ENCODE peak calls at places on chromosome 21, in nine cellular contexts. O is heart left ventricle, U is tibial artery, T is BE2C, A is breast epithelium, Z is neural progenitor cell, K is ovary, I is A673, G is osteoblast. V is an unnamed sample. For H3K27me3 and H3K9me3, the result is how much of the 10 kb centered on the place peaks cover.

GRCh38 chr21:17987328-17987727 is 168.2 kb upstream of the C21orf91 start:
- DNase-seq in O (no peak), U (no peak), T (no peak), A (no peak), Z (no peak), K (no peak), I (no peak), G (no peak), V (no peak)

GRCh38 chr21:46667191-46667734 is 31.8 kb downstream of the PRMT2 start:
- DNase-seq in O (no peak), U (no peak), T (peak), A (no peak), Z (peak), K (no peak), I (peak), G (peak), V (peak)

GRCh38 chr21:35203093-35204021 is 154.3 kb upstream of the RUNX1 start:
- DNase-seq in O (no peak), U (no peak), T (no peak), A (no peak), Z (no peak), K (no peak), I (no peak), G (peak), V (no peak)

GRCh38 chr21:45329261-45330074 is 41.8 kb upstream of the POFUT2 start:
- DNase-seq in O (peak), U (no peak), T (peak), A (no peak), Z (no peak), K (peak), I (no peak), G (peak), V (no peak)

GRCh38 chr21:17045214-17045835 is 467.5 kb upstream of the CXADR start:
- DNase-seq in O (no peak), U (no peak), T (no peak), A (no peak), Z (no peak), K (no peak), I (peak), G (no peak), V (no peak)

GRCh38 chr21:26717146-26717739 is 128.0 kb downstream of the ADAMTS1 start:
- DNase-seq in O (no peak), U (no peak), T (no peak), A (no peak), Z (no peak), K (no peak), I (peak), G (peak), V (peak)

GRCh38 chr21:35037384-35038105 is 11.6 kb downstream of the RUNX1 start:
- DNase-seq in O (no peak), U (no peak), T (no peak), A (no peak), Z (no peak), K (no peak), I (no peak), G (no peak), V (no peak)

GRCh38 chr21:45977396-45977795 is 4.2 kb upstream of the COL6A1 start:
- DNase-seq in O (peak), U (peak), T (no peak), A (peak), Z (no peak), K (peak), I (no peak), G (peak), V (no peak)

GRCh38 chr21:26070822-26071425 is 99.6 kb downstream of the APP start:
- DNase-seq in O (no peak), U (no peak), T (peak), A (no peak), Z (peak), K (peak), I (peak), G (no peak), V (peak)

GRCh38 chr21:44509539-44509938 is 30.5 kb downstream of the KRTAP10-1 start:
- DNase-seq in O (peak), U (no peak), T (peak), A (peak), Z (no peak), K (no peak), I (no peak), G (peak), V (no peak)

GRCh38 chr21:15415541-15416261 is 314.1 kb upstream of the USP25 start:
- DNase-seq in O (no peak), U (no peak), T (no peak), A (no peak), Z (no peak), K (no peak), I (no peak), G (no peak), V (no peak)

GRCh38 chr21:43904316-43904925 is 39.4 kb downstream of the AGPAT3 start:
- DNase-seq in O (no peak), U (no peak), T (no peak), A (peak), Z (no peak), K (no peak), I (no peak), G (peak), V (no peak)

GRCh38 chr21:35476616-35477395 is 427.7 kb upstream of the RUNX1 start:
- DNase-seq in O (no peak), U (no peak), T (no peak), A (no peak), Z (no peak), K (no peak), I (no peak), G (no peak), V (no peak)

GRCh38 chr21:19076031-19076430 is 672.4 kb upstream of the TMPRSS15 start:
- DNase-seq in O (no peak), U (no peak), T (no peak), A (no peak), Z (no peak), K (no peak), I (no peak), G (no peak), V (no peak)

GRCh38 chr21:30372139-30372770 is at the start of gene KRTAP13-2:
- DNase-seq in O (no peak), U (no peak), T (no peak), A (no peak), Z (no peak), K (no peak), I (no peak), G (no peak), V (no peak)

GRCh38 chr21:15752763-15753407 is 23.1 kb downstream of the USP25 start:
- DNase-seq in O (no peak), U (no peak), T (no peak), A (no peak), Z (peak), K (no peak), I (no peak), G (no peak), V (no peak)

GRCh38 chr21:43866659-43867331 is 1.8 kb downstream of the AGPAT3 start:
- DNase-seq in O (no peak), U (no peak), T (no peak), A (no peak), Z (no peak), K (no peak), I (no peak), G (peak), V (peak)

GRCh38 chr21:46253610-46254124 is 25.1 kb upstream of the LSS start:
- DNase-seq in O (no peak), U (no peak), T (peak), A (no peak), Z (no peak), K (no peak), I (peak), G (no peak), V (peak)

GRCh38 chr21:29130234-29130993 is at the start of gene MAP3K7CL:
- DNase-seq in O (peak), U (peak), T (no peak), A (no peak), Z (no peak), K (no peak), I (no peak), G (peak), V (no peak)

GRCh38 chr21:31370893-31371652 is 27.0 kb upstream of the TIAM1 start:
- DNase-seq in O (peak), U (peak), T (no peak), A (no peak), Z (no peak), K (no peak), I (no peak), G (no peak), V (no peak)

GRCh38 chr21:45889961-45890360 is 91.6 kb upstream of the COL6A1 start:
- DNase-seq in O (peak), U (no peak), T (no peak), A (no peak), Z (peak), K (no peak), I (no peak), G (no peak), V (no peak)

GRCh38 chr21:26565546-26565945 is 7.5 kb downstream of the CYYR1 start:
- DNase-seq in O (no peak), U (no peak), T (no peak), A (no peak), Z (no peak), K (no peak), I (no peak), G (no peak), V (no peak)

GRCh38 chr21:16945580-16945979 is 567.3 kb upstream of the CXADR start:
- DNase-seq in O (no peak), U (no peak), T (no peak), A (no peak), Z (no peak), K (no peak), I (no peak), G (no peak), V (no peak)

GRCh38 chr21:44930543-44930981 is 9.3 kb upstream of the SLX9 start:
- DNase-seq in O (no peak), U (no peak), T (no peak), A (no peak), Z (no peak), K (no peak), I (peak), G (peak), V (peak)

GRCh38 chr21:15908187-15908586 is 178.4 kb downstream of the USP25 start:
- DNase-seq in O (no peak), U (no peak), T (no peak), A (no peak), Z (no peak), K (no peak), I (no peak), G (no peak), V (no peak)

GRCh38 chr21:32423320-32423719 is 10.8 kb downstream of the EVA1C start:
- DNase-seq in O (no peak), U (no peak), T (no peak), A (no peak), Z (no peak), K (no peak), I (no peak), G (peak), V (no peak)

GRCh38 chr21:42760361-42760970 is 107.0 kb downstream of the PDE9A start:
- DNase-seq in O (no peak), U (no peak), T (no peak), A (no peak), Z (no peak), K (no peak), I (no peak), G (no peak), V (no peak)
- H3K27me3 ChIP-seq in O (under half), U (under half), T (under half), A (under half), Z (under half), K (under half), I (under half), G (under half), V (under half)

GRCh38 chr21:40548134-40548533 is 298.8 kb downstream of the DSCAM start:
- DNase-seq in O (no peak), U (no peak), T (no peak), A (no peak), Z (peak), K (no peak), I (peak), G (no peak), V (no peak)

GRCh38 chr21:40555129-40555528 is 291.8 kb downstream of the DSCAM start:
- DNase-seq in O (no peak), U (no peak), T (no peak), A (no peak), Z (no peak), K (no peak), I (no peak), G (no peak), V (no peak)

GRCh38 chr21:40556442-40556968 is 290.5 kb downstream of the DSCAM start:
- DNase-seq in O (no peak), U (no peak), T (no peak), A (no peak), Z (no peak), K (no peak), I (no peak), G (no peak), V (no peak)

DNA sequence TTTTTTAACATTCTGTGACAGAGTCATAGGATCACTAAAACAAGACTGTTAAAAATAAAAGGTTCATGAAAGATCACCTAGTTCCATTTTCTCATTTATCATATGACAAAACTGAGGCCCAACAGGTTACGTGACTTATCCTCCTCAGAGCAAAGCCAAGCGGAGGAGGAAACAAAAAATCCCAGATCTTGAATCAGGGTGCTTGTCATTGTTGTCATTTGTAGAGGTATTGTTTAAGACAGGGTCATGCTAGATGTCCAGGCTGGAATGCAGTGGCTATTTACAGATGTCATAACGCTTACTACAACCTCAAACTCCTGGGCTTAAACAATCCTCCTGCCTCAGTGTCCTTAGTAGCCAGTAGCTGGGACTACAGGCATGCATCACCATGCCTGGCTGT is 293.2 kb downstream of the DSCAM start:
- DNase-seq in O (no peak), U (no peak), T (no peak), A (no peak), Z (no peak), K (no peak), I (no peak), G (no peak), V (no peak)
- H3K9me3 ChIP-seq in O (under half), U (under half), T (under half), A (under half), Z (under half), K (under half), I (under half), G (under half), V (under half)

GRCh38 chr21:42521384-42521783 is 7.7 kb downstream of the SLC37A1 start:
- DNase-seq in O (no peak), U (no peak), T (no peak), A (no peak), Z (no peak), K (no peak), I (no peak), G (no peak), V (no peak)
- H3K27me3 ChIP-seq in O (under half), U (under half), T (under half), A (under half), Z (under half), K (under half), I (under half), G (under half), V (under half)

DNA sequence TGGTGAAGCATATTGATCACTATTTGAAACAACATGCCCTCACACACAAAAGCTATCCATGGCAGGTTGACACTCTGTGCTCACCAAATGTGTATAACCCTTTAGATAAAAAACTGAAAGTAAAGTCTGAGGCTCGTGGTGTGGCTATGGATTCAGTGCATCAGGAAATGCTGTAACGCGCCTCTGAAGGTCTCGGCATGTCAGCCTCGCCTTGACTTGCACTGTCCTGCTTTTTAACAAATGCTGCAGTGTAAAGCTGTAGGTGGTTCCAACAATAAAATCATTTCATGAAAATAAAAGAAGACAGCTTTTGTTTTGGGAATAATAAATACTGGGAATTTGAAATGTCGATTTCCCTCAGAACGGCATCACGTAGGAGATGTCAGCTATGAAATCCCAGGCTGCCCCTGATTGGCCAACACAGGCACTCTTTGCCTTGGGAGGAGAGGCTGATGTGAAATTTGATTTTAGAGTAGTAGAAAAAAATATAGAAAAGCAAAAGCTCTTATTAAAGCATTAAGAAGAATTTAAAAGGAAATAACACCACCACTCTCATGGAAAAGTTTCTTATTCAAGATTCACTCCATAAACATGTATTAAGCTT is 168.2 kb downstream of the DSCAM start:
- DNase-seq in O (no peak), U (no peak), T (no peak), A (no peak), Z (no peak), K (no peak), I (no peak), G (no peak), V (no peak)
- H3K9me3 ChIP-seq in O (under half), U (under half), T (under half), A (under half), Z (under half), K (under half), I (under half), G (under half), V (under half)

DNA sequence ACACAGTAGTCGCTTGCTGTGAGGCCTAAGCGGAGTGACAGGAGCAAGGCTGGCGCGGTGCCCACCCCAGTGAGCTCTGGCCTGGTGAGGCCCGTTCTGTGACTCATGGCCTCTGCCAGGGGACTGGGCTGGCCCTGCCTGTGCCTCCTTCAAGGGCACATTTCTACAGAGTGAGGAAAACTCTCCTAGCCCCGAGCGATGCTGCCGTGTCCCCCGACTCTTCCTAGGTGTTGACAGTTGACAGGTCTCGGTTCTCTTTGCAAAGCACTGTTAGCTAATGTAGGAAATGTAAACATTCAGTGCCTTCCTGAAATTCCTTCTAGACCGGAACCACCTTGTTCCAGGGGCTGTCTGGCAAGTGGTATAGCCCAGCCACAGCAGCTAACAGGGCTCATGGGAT is 43.9 kb downstream of the ABCG1 start:
- DNase-seq in O (peak), U (peak), T (peak), A (peak), Z (no peak), K (peak), I (no peak), G (peak), V (no peak)
- H3K27me3 ChIP-seq in O (under half), U (under half), T (under half), A (under half), Z (under half), K (under half), I (under half), G (under half), V (under half)

DNA sequence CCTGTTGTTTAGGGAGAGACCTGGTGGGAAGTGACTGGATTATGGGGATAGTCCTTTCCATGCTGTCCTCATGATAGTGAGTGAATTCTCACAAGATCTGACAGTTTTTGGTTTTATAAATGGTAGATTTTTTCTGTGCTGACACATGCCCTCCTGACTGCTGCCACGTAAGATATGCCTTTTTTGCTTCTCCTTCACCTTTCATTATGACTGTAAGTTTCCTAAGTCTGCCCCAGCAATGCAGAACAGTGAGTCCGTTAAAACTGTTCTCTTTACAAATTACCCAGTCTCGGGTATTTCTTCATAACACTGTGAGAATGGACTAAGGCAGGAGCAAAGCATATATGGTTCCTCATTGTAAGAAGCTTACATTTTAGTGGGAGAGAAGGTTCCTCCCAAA is 1727.2 kb downstream of the NCAM2 start:
- DNase-seq in O (no peak), U (no peak), T (no peak), A (no peak), Z (no peak), K (no peak), I (no peak), G (no peak), V (no peak)
- H3K9me3 ChIP-seq in O (under half), U (under half), T (under half), A (under half), Z (under half), K (under half), I (under half), G (under half), V (under half)

DNA sequence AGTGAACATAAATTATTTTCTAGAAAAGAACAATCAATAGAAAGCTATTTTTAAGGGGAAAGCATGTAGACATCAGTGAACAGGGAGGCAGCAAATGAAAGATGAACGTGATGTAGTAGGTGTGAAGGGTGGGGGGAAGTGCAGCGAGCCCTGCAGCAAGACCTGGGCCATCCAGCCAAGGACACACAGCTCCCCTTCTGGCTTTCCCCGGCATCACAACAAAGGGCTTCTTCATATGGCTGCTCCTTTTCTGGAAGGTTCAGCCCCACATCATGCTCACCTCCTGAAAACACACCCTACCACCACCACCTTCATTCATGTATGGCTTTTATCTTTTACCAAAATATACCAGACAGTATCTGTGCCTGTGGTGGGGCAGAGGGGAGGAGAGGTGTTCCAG is 109.1 kb upstream of the ETS2 start:
- DNase-seq in O (no peak), U (no peak), T (no peak), A (no peak), Z (no peak), K (no peak), I (no peak), G (no peak), V (no peak)
- H3K27me3 ChIP-seq in O (under half), U (under half), T (under half), A (under half), Z (under half), K (under half), I (under half), G (under half), V (under half)

GRCh38 chr21:9758888-9759287 is 762.5 kb upstream of the TPTE start:
- DNase-seq in O (no peak), U (no peak), T (no peak), A (no peak), Z (no peak), K (no peak), I (no peak), G (no peak), V (no peak)
- H3K9me3 ChIP-seq in O (under half), U (under half), T (under half), A (under half), Z (half or more), K (under half), I (half or more), G (under half), V (under half)

GRCh38 chr21:36733857-36734256 is 34.9 kb downstream of the SIM2 start:
- DNase-seq in O (no peak), U (no peak), T (no peak), A (no peak), Z (no peak), K (no peak), I (no peak), G (no peak), V (no peak)

GRCh38 chr21:36730291-36731281 is 31.7 kb downstream of the SIM2 start:
- DNase-seq in O (no peak), U (no peak), T (no peak), A (no peak), Z (no peak), K (no peak), I (no peak), G (no peak), V (no peak)

GRCh38 chr21:36734367-36735200 is 35.7 kb downstream of the SIM2 start:
- DNase-seq in O (no peak), U (no peak), T (no peak), A (no peak), Z (no peak), K (no peak), I (no peak), G (no peak), V (no peak)

GRCh38 chr21:36732761-36733160 is 33.8 kb downstream of the SIM2 start:
- DNase-seq in O (no peak), U (no peak), T (no peak), A (no peak), Z (no peak), K (no peak), I (no peak), G (no peak), V (no peak)

DNA sequence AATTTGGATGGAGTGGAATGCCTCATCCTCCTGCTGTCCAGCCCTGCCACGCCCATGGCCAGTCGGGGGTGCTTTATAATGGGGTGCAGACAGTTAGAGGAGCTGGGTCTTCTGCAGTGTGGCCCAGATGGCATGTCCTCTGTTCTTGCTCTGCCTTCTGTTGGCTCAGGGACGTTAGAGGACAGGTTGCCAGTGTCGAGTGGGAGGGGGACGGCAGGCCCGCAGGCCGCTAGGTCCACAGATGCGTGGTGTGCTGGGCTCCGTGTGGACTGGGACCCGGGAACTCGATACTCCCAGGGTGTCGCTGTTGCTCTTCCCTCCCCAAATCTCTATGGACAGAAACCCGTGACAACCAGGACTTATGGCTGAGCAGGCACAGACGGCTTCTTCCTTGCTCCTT is 33.3 kb downstream of the SIM2 start:
- DNase-seq in O (no peak), U (no peak), T (no peak), A (no peak), Z (no peak), K (no peak), I (no peak), G (no peak), V (no peak)
- H3K27me3 ChIP-seq in O (under half), U (under half), T (half or more), A (half or more), Z (under half), K (under half), I (under half), G (under half), V (under half)

V was measured in CD4-positive, CD25-positive, alpha-beta regulatory T cell.